ENCODE peak calls at places on chromosomes 7 and 10, in seven cellular contexts. R is stimulated activated CD4-positive, alpha-beta T cell treated with anti-CD3 and anti-CD28 coated beads, Interleukin-1b, Interleukin-23, amount 100 ng/mL, for 4 hours; P is T-cell; I is suprapubic skin; Q is bronchial epithelial cell; A is ecto neural progenitor cell; O is mesendoderm. U is an unnamed sample.

GRCh38 chr10:104894711-104895110 is 253.6 kb downstream of the SORCS3 start:
- DNase-seq in R (no peak), P (no peak), I (no peak), Q (no peak), A (no peak), O (no peak), U (no peak)

GRCh38 chr7:149838992-149839408 is 825 bp downstream of the ZNF862 start:
- DNase-seq in R (no peak), P (no peak), I (no peak), Q (peak; percentile 22), A (no peak), O (peak; percentile 33), U (no peak)

GRCh38 chr7:96701258-96701657 is 8.4 kb downstream of the SEM1 start:
- DNase-seq in R (no peak), P (no peak), I (no peak), Q (no peak), A (no peak), O (peak; percentile 31), U (no peak)

GRCh38 chr10:91798736-91799579 is 732 bp downstream of the TNKS2 start:
- DNase-seq in R (no peak), P (peak; percentile 50), I (peak; percentile 73), Q (peak; percentile 69), A (no peak), O (peak; percentile 71), U (no peak)

GRCh38 chr10:132798403-132798802 is 12.5 kb upstream of the NKX6-2 start:
- DNase-seq in R (no peak), P (no peak), I (no peak), Q (no peak), A (no peak), O (no peak), U (peak; percentile 10)

GRCh38 chr7:22433710-22434460 is 66.1 kb downstream of the STEAP1B start:
- DNase-seq in R (no peak), P (no peak), I (no peak), Q (peak; percentile 94), A (no peak), O (peak; percentile 99), U (peak; percentile 28)

GRCh38 chr10:46530249-46531186 is 25.9 kb downstream of the GPRIN2 start:
- DNase-seq in R (no peak), P (no peak), I (peak; percentile 57), Q (no peak), A (no peak), O (peak; percentile 74), U (peak; percentile 24)

GRCh38 chr7:33243319-33243881 is 114.0 kb downstream of the BBS9 start:
- DNase-seq in R (no peak), P (no peak), I (no peak), Q (peak; percentile 50), A (no peak), O (peak; percentile 58), U (no peak)

GRCh38 chr10:13708256-13708990 is 121.7 kb downstream of the PRPF18 start:
- DNase-seq in R (no peak), P (no peak), I (no peak), Q (peak; percentile 84), A (peak; percentile 57), O (peak; percentile 82), U (no peak)

GRCh38 chr10:75019360-75019759 is 92.1 kb upstream of the SAMD8 start:
- DNase-seq in R (no peak), P (no peak), I (no peak), Q (peak; percentile 32), A (no peak), O (peak; percentile 36), U (no peak)

GRCh38 chr7:2809903-2810628 is 34.0 kb downstream of the GNA12 start:
- DNase-seq in R (no peak), P (no peak), I (no peak), Q (peak; percentile 41), A (no peak), O (no peak), U (no peak)

GRCh38 chr7:1323178-1324027 is 90.7 kb downstream of the UNCX start:
- DNase-seq in R (no peak), P (peak; percentile 3), I (no peak), Q (no peak), A (no peak), O (no peak), U (no peak)

GRCh38 chr10:82628373-82628772 is 753.4 kb downstream of the NRG3 start:
- DNase-seq in R (no peak), P (no peak), I (no peak), Q (no peak), A (no peak), O (peak; percentile 38), U (no peak)

GRCh38 chr7:1536768-1537630 is 6.5 kb downstream of the MAFK start:
- DNase-seq in R (no peak), P (no peak), I (peak; percentile 97), Q (peak; percentile 88), A (peak; percentile 82), O (peak; percentile 95), U (peak; percentile 97)

GRCh38 chr10:114053946-114054345 is 10.3 kb downstream of the ADRB1 start:
- DNase-seq in R (no peak), P (no peak), I (no peak), Q (no peak), A (no peak), O (no peak), U (no peak)

GRCh38 chr7:77542895-77543294 is 5.8 kb downstream of the PTPN12 start:
- DNase-seq in R (no peak), P (no peak), I (no peak), Q (peak; percentile 25), A (no peak), O (no peak), U (no peak)

GRCh38 chr10:89555688-89556445 is 20.5 kb upstream of the SLC16A12 start:
- DNase-seq in R (no peak), P (no peak), I (no peak), Q (no peak), A (no peak), O (peak; percentile 45), U (no peak)

GRCh38 chr10:81876253-81876731 is 1.3 kb downstream of the NRG3 start:
- DNase-seq in R (no peak), P (no peak), I (no peak), Q (no peak), A (peak; percentile 72), O (peak; percentile 88), U (no peak)

GRCh38 chr7:1710936-1711335 is 40.9 kb downstream of the ELFN1 start:
- DNase-seq in R (no peak), P (no peak), I (peak; percentile 24), Q (no peak), A (no peak), O (no peak), U (no peak)

GRCh38 chr7:47083476-47084250 is 498.2 kb downstream of the TNS3 start:
- DNase-seq in R (no peak), P (no peak), I (no peak), Q (no peak), A (no peak), O (no peak), U (no peak)

GRCh38 chr10:45308707-45309106 is 6.7 kb downstream of the OR13A1 start:
- DNase-seq in R (no peak), P (no peak), I (no peak), Q (peak; percentile 10), A (no peak), O (peak; percentile 37), U (no peak)